ENCODE peak calls at places on chromosomes 16 and 17, in four cellular contexts. Q is ACHN, R is M059J, L is amniotic epithelial cell. B is an unnamed sample.

GRCh38 chr17:82392209-82392920 is 20.8 kb downstream of the UTS2R start:
- DNase-seq in Q (no peak), R (no peak), L (no peak), B (no peak)

GRCh38 chr17:6448473-6448872 is 4.2 kb downstream of the PIMREG start:
- DNase-seq in Q (no peak), R (no peak), L (no peak), B (no peak)

GRCh38 chr16:71537643-71538042 is 11.4 kb downstream of the CHST4 start:
- DNase-seq in Q (peak), R (peak), L (peak), B (peak)

GRCh38 chr17:67733371-67733770 is 15.6 kb downstream of the NOL11 start:
- DNase-seq in Q (no peak), R (no peak), L (no peak), B (no peak)

GRCh38 chr16:83940630-83941378 is 12.2 kb upstream of the OSGIN1 start:
- DNase-seq in Q (no peak), R (no peak), L (no peak), B (no peak)

GRCh38 chr17:72531729-72532128 is 410.9 kb downstream of the SOX9 start:
- DNase-seq in Q (no peak), R (no peak), L (no peak), B (no peak)

GRCh38 chr17:57107498-57108101 is 22.6 kb downstream of the AKAP1 start:
- DNase-seq in Q (peak), R (peak), L (peak), B (no peak)

GRCh38 chr17:10120749-10121148 is 77.7 kb downstream of the GAS7 start:
- DNase-seq in Q (no peak), R (no peak), L (peak), B (no peak)

GRCh38 chr17:80987941-80988461 is 3.6 kb upstream of the CHMP6 start:
- DNase-seq in Q (no peak), R (no peak), L (no peak), B (no peak)

B was measured in RKO.